ENCODE peak calls at places on chromosome 3, in five cellular contexts. One of them, this sample, is unnamed.

GRCh38 chr3:153357436-153357835 is 195.4 kb downstream of the RAP2B start:
- DNase-seq in CD4-positive, CD25-positive, alpha-beta regulatory T cell: no peak
- DNase-seq in fibroblast of mammary gland: no peak
- DNase-seq in hepatic stellate cell: no peak
- DNase-seq in substantia nigra: no peak
- DNase-seq in this sample: no peak

GRCh38 chr3:71511037-71511436 is 72.5 kb downstream of the FOXP1 start:
- DNase-seq in CD4-positive, CD25-positive, alpha-beta regulatory T cell: no peak
- DNase-seq in fibroblast of mammary gland: peak
- DNase-seq in hepatic stellate cell: peak
- DNase-seq in substantia nigra: no peak
- DNase-seq in this sample: peak

GRCh38 chr3:194103475-194103874 is 32.5 kb upstream of the HES1 start:
- DNase-seq in CD4-positive, CD25-positive, alpha-beta regulatory T cell: peak
- DNase-seq in fibroblast of mammary gland: no peak
- DNase-seq in hepatic stellate cell: no peak
- DNase-seq in substantia nigra: no peak
- DNase-seq in this sample: no peak

GRCh38 chr3:107085261-107085660 is 292.0 kb upstream of the CCDC54 start:
- DNase-seq in CD4-positive, CD25-positive, alpha-beta regulatory T cell: no peak
- DNase-seq in fibroblast of mammary gland: peak
- DNase-seq in hepatic stellate cell: no peak
- DNase-seq in substantia nigra: no peak
- DNase-seq in this sample: no peak

GRCh38 chr3:186979837-186980236 is 49.5 kb downstream of the ST6GAL1 start:
- DNase-seq in CD4-positive, CD25-positive, alpha-beta regulatory T cell: no peak
- DNase-seq in fibroblast of mammary gland: no peak
- DNase-seq in hepatic stellate cell: no peak
- DNase-seq in substantia nigra: no peak
- DNase-seq in this sample: no peak

GRCh38 chr3:9769426-9770275 is at the start of gene CAMK1:
- DNase-seq in CD4-positive, CD25-positive, alpha-beta regulatory T cell: peak
- DNase-seq in fibroblast of mammary gland: peak
- DNase-seq in hepatic stellate cell: peak
- DNase-seq in substantia nigra: no peak
- DNase-seq in this sample: peak

GRCh38 chr3:112987710-112988334 is 3.0 kb upstream of the GTPBP8 start:
- DNase-seq in CD4-positive, CD25-positive, alpha-beta regulatory T cell: no peak
- DNase-seq in fibroblast of mammary gland: no peak
- DNase-seq in hepatic stellate cell: no peak
- DNase-seq in substantia nigra: no peak
- DNase-seq in this sample: no peak

GRCh38 chr3:21062724-21063436 is 688.1 kb downstream of the ZNF385D start:
- DNase-seq in CD4-positive, CD25-positive, alpha-beta regulatory T cell: no peak
- DNase-seq in fibroblast of mammary gland: no peak
- DNase-seq in hepatic stellate cell: no peak
- DNase-seq in substantia nigra: no peak
- DNase-seq in this sample: peak

GRCh38 chr3:5798809-5799208 is 611.3 kb downstream of the EDEM1 start:
- DNase-seq in CD4-positive, CD25-positive, alpha-beta regulatory T cell: no peak
- DNase-seq in fibroblast of mammary gland: no peak
- DNase-seq in hepatic stellate cell: no peak
- DNase-seq in substantia nigra: no peak
- DNase-seq in this sample: no peak

GRCh38 chr3:153285194-153285641 is 123.2 kb downstream of the RAP2B start:
- DNase-seq in CD4-positive, CD25-positive, alpha-beta regulatory T cell: no peak
- DNase-seq in fibroblast of mammary gland: peak
- DNase-seq in hepatic stellate cell: no peak
- DNase-seq in substantia nigra: no peak
- DNase-seq in this sample: peak

GRCh38 chr3:42556089-42556632 is 25.6 kb downstream of the SEC22C start:
- DNase-seq in CD4-positive, CD25-positive, alpha-beta regulatory T cell: peak
- DNase-seq in fibroblast of mammary gland: no peak
- DNase-seq in hepatic stellate cell: no peak
- DNase-seq in substantia nigra: no peak
- DNase-seq in this sample: no peak